ENCODE peak calls at places on chromosomes 6 and 20, in four cellular contexts. One of them, this sample, is unnamed.

GRCh38 chr20:1456300-1456699 is 10.3 kb downstream of the NSFL1C start:
- DNase-seq in AG04450: no peak
- DNase-seq in fibroblast of pulmonary artery: peak
- DNase-seq in BE2C: no peak
- DNase-seq in this sample: no peak

GRCh38 chr20:11755071-11755881 is 162.4 kb upstream of the BTBD3 start:
- DNase-seq in AG04450: no peak
- DNase-seq in fibroblast of pulmonary artery: no peak
- DNase-seq in BE2C: no peak
- DNase-seq in this sample: peak

GRCh38 chr6:113050979-113051378 is 703.8 kb downstream of the RFPL4B start:
- DNase-seq in AG04450: no peak
- DNase-seq in BE2C: peak
- DNase-seq in fibroblast of pulmonary artery: no peak
- DNase-seq in this sample: no peak

GRCh38 chr6:100261486-100261885 is 203.2 kb downstream of the SIM1 start:
- DNase-seq in BE2C: no peak
- DNase-seq in fibroblast of pulmonary artery: no peak
- DNase-seq in AG04450: no peak
- DNase-seq in this sample: no peak

GRCh38 chr6:145866449-145867401 is 52.1 kb upstream of the FBXO30 start:
- DNase-seq in AG04450: no peak
- DNase-seq in fibroblast of pulmonary artery: no peak
- DNase-seq in BE2C: no peak
- DNase-seq in this sample: no peak

GRCh38 chr6:157227202-157228166 is 95.8 kb downstream of the TMEM242 start:
- DNase-seq in BE2C: no peak
- DNase-seq in fibroblast of pulmonary artery: no peak
- DNase-seq in AG04450: no peak
- DNase-seq in this sample: peak

GRCh38 chr6:7343546-7344475 is 30.8 kb upstream of the SSR1 start:
- DNase-seq in BE2C: no peak
- DNase-seq in AG04450: no peak
- DNase-seq in fibroblast of pulmonary artery: no peak
- DNase-seq in this sample: no peak

GRCh38 chr6:134438825-134439224 is 120.9 kb upstream of the SGK1 start:
- DNase-seq in AG04450: no peak
- DNase-seq in fibroblast of pulmonary artery: no peak
- DNase-seq in BE2C: no peak
- DNase-seq in this sample: no peak

GRCh38 chr20:50111120-50111828 is 1.7 kb downstream of the UBE2V1 start:
- DNase-seq in BE2C: peak
- DNase-seq in fibroblast of pulmonary artery: peak
- DNase-seq in AG04450: no peak
- DNase-seq in this sample: peak

GRCh38 chr6:2188856-2189384 is 56.5 kb downstream of the GMDS start:
- DNase-seq in fibroblast of pulmonary artery: no peak
- DNase-seq in AG04450: no peak
- DNase-seq in BE2C: no peak
- DNase-seq in this sample: no peak
- H3K4me3 ChIP-seq in fibroblast of pulmonary artery: no peak
- H3K4me3 ChIP-seq in AG04450: no peak
- H3K4me3 ChIP-seq in BE2C: no peak
- H3K4me3 ChIP-seq in this sample: no peak

GRCh38 chr20:61042501-61043385 is 209.3 kb upstream of the CDH4 start:
- DNase-seq in BE2C: no peak
- DNase-seq in AG04450: no peak
- DNase-seq in fibroblast of pulmonary artery: no peak
- DNase-seq in this sample: peak

GRCh38 chr20:61045091-61045490 is 207.0 kb upstream of the CDH4 start:
- DNase-seq in fibroblast of pulmonary artery: no peak
- DNase-seq in AG04450: no peak
- DNase-seq in BE2C: no peak
- DNase-seq in this sample: no peak

GRCh38 chr20:61043681-61044080 is 208.4 kb upstream of the CDH4 start:
- DNase-seq in fibroblast of pulmonary artery: no peak
- DNase-seq in BE2C: no peak
- DNase-seq in AG04450: no peak
- DNase-seq in this sample: no peak

GRCh38 chr20:61045876-61046585 is 206.0 kb upstream of the CDH4 start:
- DNase-seq in fibroblast of pulmonary artery: no peak
- DNase-seq in AG04450: no peak
- DNase-seq in BE2C: no peak
- DNase-seq in this sample: no peak

GRCh38 chr20:61044499-61044898 is 207.6 kb upstream of the CDH4 start:
- DNase-seq in fibroblast of pulmonary artery: no peak
- DNase-seq in AG04450: no peak
- DNase-seq in BE2C: no peak
- DNase-seq in this sample: peak
- TF ChIP-seq CTCF in fibroblast of pulmonary artery: no peak
- TF ChIP-seq CTCF in AG04450: no peak
- TF ChIP-seq CTCF in BE2C: no peak
- TF ChIP-seq CTCF in this sample: peak

DNA sequence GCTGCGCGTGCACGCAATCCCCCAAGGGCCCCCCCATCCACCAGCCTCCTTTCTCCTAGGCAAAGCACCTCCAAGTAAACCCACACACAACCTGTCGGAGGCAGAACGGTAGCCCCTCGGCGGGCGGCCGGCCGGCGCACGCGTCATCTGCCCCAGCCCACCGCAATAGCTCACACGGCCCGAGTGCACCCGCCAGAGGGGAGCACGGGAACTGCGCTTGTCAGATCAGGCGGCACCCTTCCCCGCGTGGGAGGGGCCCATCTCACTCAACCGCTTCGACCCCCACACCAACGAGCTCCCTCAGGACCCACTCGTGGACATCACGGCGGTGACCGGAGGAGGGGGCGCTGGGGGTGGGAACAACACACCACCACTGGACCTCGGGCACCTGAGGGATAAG is 767.9 kb upstream of the DEFB115 start:
- DNase-seq in BE2C: no peak
- DNase-seq in AG04450: no peak
- DNase-seq in fibroblast of pulmonary artery: no peak
- DNase-seq in this sample: no peak
- H3K4me3 ChIP-seq in BE2C: no peak
- H3K4me3 ChIP-seq in AG04450: no peak
- H3K4me3 ChIP-seq in fibroblast of pulmonary artery: no peak
- H3K4me3 ChIP-seq in this sample: no peak

DNA sequence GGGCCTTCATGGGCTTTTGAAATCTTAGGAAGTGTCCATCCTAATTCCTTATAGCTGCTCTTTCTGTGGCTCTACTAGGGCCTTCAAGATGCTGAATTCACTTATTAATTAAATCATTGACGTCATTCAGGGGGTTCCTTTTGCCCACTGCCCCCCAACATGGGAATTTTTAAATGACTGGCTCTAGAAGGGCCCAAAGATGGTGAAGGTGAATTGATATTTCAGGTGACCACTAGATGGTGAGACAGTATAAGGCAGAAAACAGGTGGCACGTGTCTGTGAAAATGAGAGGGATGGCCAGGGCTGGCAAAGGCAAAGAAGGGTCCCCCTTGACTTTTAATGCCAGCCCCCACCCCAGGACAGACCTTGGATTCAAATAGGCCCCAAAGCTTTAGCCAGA is 11.8 kb downstream of the GNAS start:
- DNase-seq in AG04450: no peak
- DNase-seq in fibroblast of pulmonary artery: no peak
- DNase-seq in BE2C: no peak
- DNase-seq in this sample: no peak
- TF ChIP-seq CTCF in AG04450: peak
- TF ChIP-seq CTCF in fibroblast of pulmonary artery: no peak
- TF ChIP-seq CTCF in BE2C: peak
- TF ChIP-seq CTCF in this sample: peak

GRCh38 chr20:53916173-53916512 is 154.3 kb downstream of the BCAS1 start:
- DNase-seq in AG04450: no peak
- DNase-seq in fibroblast of pulmonary artery: no peak
- DNase-seq in BE2C: no peak
- DNase-seq in this sample: no peak
- H3K4me3 ChIP-seq in AG04450: no peak
- H3K4me3 ChIP-seq in fibroblast of pulmonary artery: no peak
- H3K4me3 ChIP-seq in BE2C: no peak
- H3K4me3 ChIP-seq in this sample: peak

GRCh38 chr20:47677314-47678129 is 107.8 kb downstream of the SULF2 start:
- DNase-seq in AG04450: no peak
- DNase-seq in BE2C: peak
- DNase-seq in fibroblast of pulmonary artery: peak
- DNase-seq in this sample: peak
- TF ChIP-seq CTCF in AG04450: peak
- TF ChIP-seq CTCF in BE2C: peak
- TF ChIP-seq CTCF in fibroblast of pulmonary artery: peak
- TF ChIP-seq CTCF in this sample: peak

DNA sequence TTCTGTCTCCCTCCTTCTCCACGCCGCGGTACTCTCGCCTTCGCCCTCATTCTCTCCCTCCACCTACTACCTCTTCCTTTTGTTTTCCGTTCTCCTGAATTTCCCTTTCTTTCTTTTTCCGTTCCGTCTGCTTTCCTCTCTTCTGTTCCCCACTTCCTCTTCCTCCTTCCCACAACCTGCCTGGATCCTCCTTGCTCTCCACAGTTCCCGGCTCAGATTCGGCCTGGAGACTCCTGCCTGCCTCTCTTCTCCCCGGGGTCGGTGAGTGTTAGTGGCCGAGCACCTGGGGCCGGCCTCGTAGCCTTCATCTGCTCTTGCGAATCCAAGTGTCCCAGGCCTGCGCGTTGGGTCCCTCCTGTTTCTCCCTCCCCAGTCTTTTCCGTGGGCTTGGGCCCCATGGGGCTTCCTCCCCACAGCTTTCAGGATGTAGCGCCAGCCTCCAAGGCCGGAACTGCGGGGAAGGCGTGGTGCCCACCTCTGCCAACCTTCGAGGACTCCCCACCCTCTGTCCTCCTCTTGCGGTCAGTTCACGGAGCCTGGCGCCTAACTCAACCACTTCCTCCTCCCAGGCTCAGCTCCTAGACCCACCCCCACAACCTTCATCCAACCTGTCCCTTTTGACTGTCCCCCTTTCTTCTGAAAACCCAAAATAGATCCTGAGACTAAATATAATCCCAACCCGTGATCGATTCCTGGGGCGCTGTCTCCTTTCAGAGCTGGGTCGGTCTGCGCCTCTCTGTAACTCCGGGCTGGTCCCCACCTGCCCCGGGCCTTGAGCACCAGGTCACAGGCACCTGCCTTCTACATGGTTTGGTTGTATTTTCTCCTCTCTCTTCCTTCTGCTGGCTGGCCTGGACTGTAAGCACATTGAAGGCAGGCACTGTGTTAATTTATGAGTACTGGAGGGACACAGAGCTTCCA is 6.8 kb downstream of the NRN1 start:
- DNase-seq in AG04450: no peak
- DNase-seq in BE2C: no peak
- DNase-seq in fibroblast of pulmonary artery: no peak
- DNase-seq in this sample: no peak
- H3K4me3 ChIP-seq in AG04450: no peak
- H3K4me3 ChIP-seq in BE2C: no peak
- H3K4me3 ChIP-seq in fibroblast of pulmonary artery: no peak
- H3K4me3 ChIP-seq in this sample: peak

GRCh38 chr20:39040116-39040515 is 78.0 kb downstream of the DHX35 start:
- DNase-seq in AG04450: no peak
- DNase-seq in BE2C: no peak
- DNase-seq in fibroblast of pulmonary artery: no peak
- DNase-seq in this sample: no peak
- TF ChIP-seq CTCF in AG04450: no peak
- TF ChIP-seq CTCF in BE2C: no peak
- TF ChIP-seq CTCF in fibroblast of pulmonary artery: no peak
- TF ChIP-seq CTCF in this sample: no peak

GRCh38 chr6:37177083-37177949 is 7.4 kb downstream of the PIM1 start:
- DNase-seq in BE2C: no peak
- DNase-seq in fibroblast of pulmonary artery: no peak
- DNase-seq in AG04450: no peak
- DNase-seq in this sample: no peak

GRCh38 chr6:37174196-37174514 is 4.2 kb downstream of the PIM1 start:
- DNase-seq in BE2C: no peak
- DNase-seq in fibroblast of pulmonary artery: no peak
- DNase-seq in AG04450: no peak
- DNase-seq in this sample: no peak

GRCh38 chr6:37176268-37177082 is 6.5 kb downstream of the PIM1 start:
- DNase-seq in fibroblast of pulmonary artery: peak
- DNase-seq in BE2C: no peak
- DNase-seq in AG04450: no peak
- DNase-seq in this sample: peak

GRCh38 chr6:37174515-37175331 is 4.8 kb downstream of the PIM1 start:
- DNase-seq in BE2C: no peak
- DNase-seq in fibroblast of pulmonary artery: peak
- DNase-seq in AG04450: no peak
- DNase-seq in this sample: no peak

GRCh38 chr6:37175332-37176267 is 5.6 kb downstream of the PIM1 start:
- DNase-seq in fibroblast of pulmonary artery: peak
- DNase-seq in AG04450: no peak
- DNase-seq in BE2C: no peak
- DNase-seq in this sample: peak
- H3K4me3 ChIP-seq in fibroblast of pulmonary artery: no peak
- H3K4me3 ChIP-seq in AG04450: no peak
- H3K4me3 ChIP-seq in BE2C: no peak
- H3K4me3 ChIP-seq in this sample: no peak

DNA sequence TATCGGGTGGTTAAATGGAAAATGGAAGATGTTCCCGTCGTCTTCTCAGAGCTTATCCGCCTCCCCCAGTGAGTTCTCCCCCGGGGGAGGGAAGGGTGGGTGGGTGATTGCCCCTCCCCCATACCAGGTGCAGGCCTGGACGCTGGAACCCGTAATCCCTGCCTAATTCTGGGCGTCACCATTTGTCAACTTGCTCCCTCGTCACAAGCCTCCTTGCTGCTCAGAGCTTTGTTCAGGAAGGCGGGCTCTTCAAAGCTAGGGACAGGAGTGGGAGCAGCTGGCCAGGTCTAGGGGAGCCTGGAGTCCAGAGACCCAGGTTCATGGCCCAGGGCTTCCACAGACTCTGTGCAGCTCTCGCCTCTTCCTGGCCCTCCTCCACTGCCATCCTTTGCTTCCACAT is 25.6 kb downstream of the CDH22 start:
- DNase-seq in BE2C: no peak
- DNase-seq in fibroblast of pulmonary artery: no peak
- DNase-seq in AG04450: no peak
- DNase-seq in this sample: no peak
- TF ChIP-seq CTCF in BE2C: no peak
- TF ChIP-seq CTCF in fibroblast of pulmonary artery: no peak
- TF ChIP-seq CTCF in AG04450: no peak
- TF ChIP-seq CTCF in this sample: no peak